ENCODE peak calls at places on chromosomes 6 and 20, in nine cellular contexts. One of them, this sample, is unnamed.

GRCh38 chr20:44513871-44514270 is 8.0 kb downstream of the SERINC3 start:
- DNase-seq in NCI-H1105: no peak
- DNase-seq in stimulated activated effector memory CD8-positive, alpha-beta T cell treated with anti-CD3 and anti-CD28 coated beads, Interleukin-12 subunit alpha, Interleukin-12 subunit beta, amount 100 ng/mL, for 72 hours: no peak
- DNase-seq in foreskin fibroblast: peak; percentile 23
- DNase-seq in MV-4-11: no peak
- DNase-seq in choroid plexus epithelial cell: no peak
- DNase-seq in activated CD4-positive, CD25-positive, alpha-beta regulatory T cell: no peak
- DNase-seq in pulmonary artery endothelial cell: no peak
- DNase-seq in effector CD8-positive, alpha-beta T cell: no peak
- DNase-seq in this sample: no peak

GRCh38 chr6:47132724-47133123 is 90.6 kb upstream of the ADGRF1 start:
- DNase-seq in foreskin fibroblast: no peak
- DNase-seq in choroid plexus epithelial cell: no peak
- DNase-seq in stimulated activated effector memory CD8-positive, alpha-beta T cell treated with anti-CD3 and anti-CD28 coated beads, Interleukin-12 subunit alpha, Interleukin-12 subunit beta, amount 100 ng/mL, for 72 hours: no peak
- DNase-seq in effector CD8-positive, alpha-beta T cell: no peak
- DNase-seq in MV-4-11: no peak
- DNase-seq in NCI-H1105: no peak
- DNase-seq in pulmonary artery endothelial cell: no peak
- DNase-seq in activated CD4-positive, CD25-positive, alpha-beta regulatory T cell: no peak
- DNase-seq in this sample: no peak

GRCh38 chr6:158002951-158003853 is 21.5 kb downstream of the SYNJ2 start:
- DNase-seq in foreskin fibroblast: peak; percentile 79
- DNase-seq in activated CD4-positive, CD25-positive, alpha-beta regulatory T cell: no peak
- DNase-seq in MV-4-11: peak; percentile 35
- DNase-seq in NCI-H1105: no peak
- DNase-seq in stimulated activated effector memory CD8-positive, alpha-beta T cell treated with anti-CD3 and anti-CD28 coated beads, Interleukin-12 subunit alpha, Interleukin-12 subunit beta, amount 100 ng/mL, for 72 hours: no peak
- DNase-seq in choroid plexus epithelial cell: peak; percentile 92
- DNase-seq in pulmonary artery endothelial cell: peak; percentile 93
- DNase-seq in effector CD8-positive, alpha-beta T cell: no peak
- DNase-seq in this sample: no peak

GRCh38 chr6:56232446-56232845 is 14.9 kb downstream of the COL21A1 start:
- DNase-seq in activated CD4-positive, CD25-positive, alpha-beta regulatory T cell: no peak
- DNase-seq in stimulated activated effector memory CD8-positive, alpha-beta T cell treated with anti-CD3 and anti-CD28 coated beads, Interleukin-12 subunit alpha, Interleukin-12 subunit beta, amount 100 ng/mL, for 72 hours: no peak
- DNase-seq in pulmonary artery endothelial cell: no peak
- DNase-seq in effector CD8-positive, alpha-beta T cell: no peak
- DNase-seq in NCI-H1105: no peak
- DNase-seq in MV-4-11: no peak
- DNase-seq in foreskin fibroblast: no peak
- DNase-seq in choroid plexus epithelial cell: no peak
- DNase-seq in this sample: no peak

GRCh38 chr6:41047745-41048742 is 5.0 kb upstream of the APOBEC2 start:
- DNase-seq in foreskin fibroblast: no peak
- DNase-seq in stimulated activated effector memory CD8-positive, alpha-beta T cell treated with anti-CD3 and anti-CD28 coated beads, Interleukin-12 subunit alpha, Interleukin-12 subunit beta, amount 100 ng/mL, for 72 hours: no peak
- DNase-seq in effector CD8-positive, alpha-beta T cell: no peak
- DNase-seq in NCI-H1105: no peak
- DNase-seq in pulmonary artery endothelial cell: no peak
- DNase-seq in MV-4-11: no peak
- DNase-seq in activated CD4-positive, CD25-positive, alpha-beta regulatory T cell: no peak
- DNase-seq in choroid plexus epithelial cell: no peak
- DNase-seq in this sample: no peak

GRCh38 chr20:39259010-39259803 is 297.1 kb downstream of the DHX35 start:
- DNase-seq in NCI-H1105: no peak
- DNase-seq in effector CD8-positive, alpha-beta T cell: no peak
- DNase-seq in pulmonary artery endothelial cell: no peak
- DNase-seq in stimulated activated effector memory CD8-positive, alpha-beta T cell treated with anti-CD3 and anti-CD28 coated beads, Interleukin-12 subunit alpha, Interleukin-12 subunit beta, amount 100 ng/mL, for 72 hours: no peak
- DNase-seq in activated CD4-positive, CD25-positive, alpha-beta regulatory T cell: no peak
- DNase-seq in MV-4-11: peak; percentile 91
- DNase-seq in foreskin fibroblast: no peak
- DNase-seq in choroid plexus epithelial cell: no peak
- DNase-seq in this sample: no peak

GRCh38 chr20:305745-306144 is 8.4 kb downstream of the ZCCHC3 start:
- DNase-seq in foreskin fibroblast: no peak
- DNase-seq in choroid plexus epithelial cell: no peak
- DNase-seq in effector CD8-positive, alpha-beta T cell: no peak
- DNase-seq in MV-4-11: no peak
- DNase-seq in pulmonary artery endothelial cell: no peak
- DNase-seq in NCI-H1105: no peak
- DNase-seq in activated CD4-positive, CD25-positive, alpha-beta regulatory T cell: no peak
- DNase-seq in stimulated activated effector memory CD8-positive, alpha-beta T cell treated with anti-CD3 and anti-CD28 coated beads, Interleukin-12 subunit alpha, Interleukin-12 subunit beta, amount 100 ng/mL, for 72 hours: no peak
- DNase-seq in this sample: no peak

GRCh38 chr6:41546475-41546865 is 289 bp downstream of the FOXP4 start:
- DNase-seq in foreskin fibroblast: peak; percentile 79
- DNase-seq in pulmonary artery endothelial cell: no peak
- DNase-seq in choroid plexus epithelial cell: no peak
- DNase-seq in MV-4-11: peak; percentile 39
- DNase-seq in NCI-H1105: no peak
- DNase-seq in effector CD8-positive, alpha-beta T cell: peak; percentile 36
- DNase-seq in activated CD4-positive, CD25-positive, alpha-beta regulatory T cell: peak; percentile 43
- DNase-seq in stimulated activated effector memory CD8-positive, alpha-beta T cell treated with anti-CD3 and anti-CD28 coated beads, Interleukin-12 subunit alpha, Interleukin-12 subunit beta, amount 100 ng/mL, for 72 hours: no peak
- DNase-seq in this sample: no peak

GRCh38 chr6:37765182-37765780 is 54.2 kb upstream of the ZFAND3 start:
- DNase-seq in NCI-H1105: no peak
- DNase-seq in pulmonary artery endothelial cell: no peak
- DNase-seq in effector CD8-positive, alpha-beta T cell: no peak
- DNase-seq in stimulated activated effector memory CD8-positive, alpha-beta T cell treated with anti-CD3 and anti-CD28 coated beads, Interleukin-12 subunit alpha, Interleukin-12 subunit beta, amount 100 ng/mL, for 72 hours: no peak
- DNase-seq in MV-4-11: no peak
- DNase-seq in foreskin fibroblast: no peak
- DNase-seq in choroid plexus epithelial cell: no peak
- DNase-seq in activated CD4-positive, CD25-positive, alpha-beta regulatory T cell: no peak
- DNase-seq in this sample: no peak